ENCODE peak calls at places on chromosomes 12 and 14, in five cellular contexts. K is neural crest cell, P is DMS79 treated with DMSO at 0.1 percent for 48 hours, R is GDM1, V is GM12864. S is an unnamed sample.

GRCh38 chr14:88698651-88699050 is 94.1 kb downstream of the EML5 start:
- DNase-seq in R (no peak), V (no peak), P (no peak), K (no peak), S (no peak)

GRCh38 chr12:64729909-64730584 is 29.2 kb downstream of the GNS start:
- DNase-seq in P (no peak), R (no peak), V (no peak), K (no peak), S (no peak)

GRCh38 chr14:74349757-74350156 is 1.5 kb downstream of the VRTN start:
- DNase-seq in P (no peak), K (no peak), R (no peak), V (no peak), S (no peak)

GRCh38 chr14:65356327-65356836 is 56.1 kb upstream of the FUT8 start:
- DNase-seq in R (no peak), K (no peak), P (no peak), V (no peak), S (no peak)

GRCh38 chr14:20681348-20682126 is 2.8 kb upstream of the RNASE4 start:
- DNase-seq in P (peak), R (peak), V (peak), K (peak), S (peak)

GRCh38 chr14:20751963-20752562 is 6.4 kb downstream of the EDDM3A start:
- DNase-seq in K (no peak), R (no peak), V (no peak), P (no peak), S (no peak)

GRCh38 chr14:99667821-99668220 is 16.3 kb upstream of the CYP46A1 start:
- DNase-seq in K (no peak), R (no peak), V (no peak), P (no peak), S (no peak)

GRCh38 chr14:23285530-23286019 is 357 bp downstream of the HOMEZ start:
- DNase-seq in K (no peak), P (no peak), V (no peak), R (no peak), S (no peak)

GRCh38 chr12:67916266-67916970 is 72.8 kb upstream of the IFNG-AS1 start:
- DNase-seq in R (no peak), V (no peak), K (no peak), P (no peak), S (no peak)

GRCh38 chr14:94100847-94101246 is 9.7 kb upstream of the IFI27 start:
- DNase-seq in K (no peak), V (no peak), R (no peak), P (no peak), S (no peak)

GRCh38 chr14:52266782-52267181 is 716 bp upstream of the PTGDR start:
- DNase-seq in K (no peak), V (no peak), R (no peak), P (no peak), S (no peak)

GRCh38 chr14:50947446-50947845 is 3.2 kb upstream of the PYGL start:
- DNase-seq in P (no peak), R (no peak), V (no peak), K (no peak), S (no peak)

GRCh38 chr12:116524964-116525379 is 34.2 kb upstream of the MAP1LC3B2 start:
- DNase-seq in P (no peak), V (no peak), K (no peak), R (no peak), S (no peak)

GRCh38 chr12:52296572-52297215 is 5.4 kb upstream of the KRT81 start:
- DNase-seq in V (no peak), K (no peak), R (no peak), P (no peak), S (no peak)

GRCh38 chr14:101402936-101403660 is 158.2 kb upstream of the DIO3 start:
- DNase-seq in K (no peak), P (no peak), R (no peak), V (no peak), S (no peak)

GRCh38 chr14:72771561-72771960 is 122.3 kb downstream of the DPF3 start:
- DNase-seq in V (no peak), R (no peak), K (no peak), P (no peak), S (no peak)

GRCh38 chr12:103495158-103495782 is 498 bp downstream of the C12orf42 start:
- DNase-seq in P (peak), R (no peak), V (no peak), K (peak), S (no peak)

GRCh38 chr12:6688543-6688999 is 604 bp downstream of the ZNF384 start:
- DNase-seq in K (no peak), P (peak), R (peak), V (no peak), S (no peak)

GRCh38 chr12:10747730-10748129 is 24.6 kb upstream of the YBX3 start:
- DNase-seq in K (no peak), V (no peak), R (no peak), P (no peak), S (no peak)

GRCh38 chr12:11814362-11814761 is 164.9 kb downstream of the ETV6 start:
- DNase-seq in K (no peak), P (no peak), V (no peak), R (no peak), S (no peak)

GRCh38 chr14:64549805-64550538 is at the start of gene PPP1R36:
- DNase-seq in P (peak), V (no peak), R (no peak), K (no peak), S (no peak)

GRCh38 chr12:120468846-120469449 is 600 bp downstream of the SRSF9 start:
- DNase-seq in V (no peak), R (no peak), P (no peak), K (peak), S (no peak)

GRCh38 chr14:74038015-74038859 is 19.1 kb downstream of the BBOF1 start:
- DNase-seq in V (no peak), R (peak), K (no peak), P (peak), S (no peak)

GRCh38 chr14:35403085-35403396 is 1.5 kb downstream of the NFKBIA start:
- DNase-seq in V (no peak), K (no peak), P (no peak), R (no peak), S (no peak)

GRCh38 chr12:7042847-7043246 is 17.7 kb upstream of the C1S start:
- DNase-seq in V (no peak), P (no peak), K (no peak), R (peak), S (no peak)

S was measured in T-helper 22 cell.